ENCODE peak calls at places on chromosomes 11 and 22, in ten cellular contexts. N is CD4-positive, alpha-beta T cell; P is neural crest cell; Y is fibroblast of pulmonary artery; S is BE2C; F is progenitor cell of endocrine pancreas; B is A549; C is GM12865; T is lower lobe of right lung; U is LNCaP clone FGC. Q is an unnamed sample.

GRCh38 chr11:62013266-62014157 is 46.1 kb upstream of the FTH1 start:
- DNase-seq in P (no peak), T (no peak), F (no peak), S (no peak), N (no peak), U (no peak), C (no peak), B (no peak), Y (peak), Q (no peak)

GRCh38 chr22:42688914-42689275 is 31.8 kb downstream of the A4GALT start:
- DNase-seq in S (no peak), U (no peak), N (no peak), B (no peak), Y (no peak), T (no peak), P (no peak), F (no peak), C (no peak), Q (no peak)

GRCh38 chr11:61910473-61911123 is 6.8 kb downstream of the RAB3IL1 start:
- DNase-seq in U (no peak), S (no peak), T (peak), N (no peak), P (no peak), Y (no peak), B (no peak), F (no peak), C (no peak), Q (no peak)

GRCh38 chr11:70159612-70160570 is 43.2 kb upstream of the FADD start:
- DNase-seq in U (no peak), N (no peak), S (no peak), Y (peak), T (no peak), C (no peak), P (no peak), B (peak), F (no peak), Q (no peak)

GRCh38 chr11:65448074-65448417 is 25.4 kb downstream of the NEAT1 start:
- DNase-seq in S (no peak), F (no peak), N (no peak), P (no peak), B (no peak), U (no peak), Y (no peak), C (no peak), T (no peak), Q (no peak)

GRCh38 chr11:60872124-60872951 is 5.0 kb downstream of the ZP1 start:
- DNase-seq in U (no peak), P (no peak), B (no peak), T (peak), N (no peak), Y (peak), S (no peak), F (no peak), C (no peak), Q (no peak)

GRCh38 chr11:122645847-122646246 is 9.7 kb upstream of the UBASH3B start:
- DNase-seq in P (no peak), F (no peak), C (no peak), B (no peak), Y (no peak), T (no peak), S (no peak), N (no peak), U (no peak), Q (no peak)

GRCh38 chr22:30823015-30823370 is 128.3 kb downstream of the OSBP2 start:
- DNase-seq in C (no peak), Y (no peak), P (no peak), U (no peak), T (no peak), B (no peak), N (no peak), F (no peak), S (no peak), Q (no peak)

GRCh38 chr11:80477178-80477577 is 1036.3 kb upstream of the TENM4 start:
- DNase-seq in T (no peak), B (no peak), N (no peak), Y (no peak), S (no peak), P (no peak), U (no peak), C (no peak), F (no peak), Q (no peak)

GRCh38 chr11:37100008-37100407 is 502.0 kb upstream of the RAG2 start:
- DNase-seq in S (no peak), T (no peak), C (no peak), P (no peak), B (no peak), Y (no peak), U (no peak), F (no peak), N (no peak), Q (no peak)

GRCh38 chr11:95768521-95768920 is 21.1 kb downstream of the FAM76B start:
- DNase-seq in F (no peak), Y (no peak), P (no peak), U (no peak), S (no peak), C (no peak), T (no peak), N (no peak), B (no peak), Q (no peak)

GRCh38 chr22:39567135-39567946 is 3.2 kb upstream of the CACNA1I start:
- DNase-seq in T (no peak), U (no peak), P (no peak), F (no peak), S (no peak), Y (no peak), C (peak), B (no peak), N (peak), Q (no peak)

GRCh38 chr11:72951815-72952340 is 137.7 kb downstream of the ATG16L2 start:
- DNase-seq in F (no peak), C (peak), T (no peak), S (no peak), Y (no peak), P (no peak), N (no peak), B (no peak), U (no peak), Q (no peak)

GRCh38 chr11:121634889-121635288 is 182.1 kb upstream of the SORL1-AS1 start:
- DNase-seq in B (no peak), U (no peak), P (no peak), Y (peak), T (no peak), S (no peak), N (no peak), F (no peak), C (no peak), Q (no peak)

GRCh38 chr11:130815921-130816320 is 100.4 kb downstream of the SNX19 start:
- DNase-seq in T (no peak), S (no peak), C (no peak), U (no peak), B (no peak), Y (no peak), F (no peak), N (no peak), P (no peak), Q (no peak)

GRCh38 chr11:113255741-113256140 is 58.6 kb upstream of the TTC12 start:
- DNase-seq in F (no peak), C (no peak), B (no peak), S (no peak), N (no peak), P (no peak), Y (no peak), U (no peak), T (no peak), Q (no peak)

GRCh38 chr11:69752890-69753289 is 22.3 kb downstream of the FGF4 start:
- DNase-seq in Y (no peak), U (no peak), F (no peak), P (no peak), N (no peak), B (no peak), T (no peak), C (no peak), S (no peak), Q (no peak)

GRCh38 chr11:45666648-45667642 is 1.5 kb upstream of the CHST1 start:
- DNase-seq in S (no peak), F (no peak), U (no peak), C (no peak), T (no peak), N (no peak), Y (no peak), P (no peak), B (no peak), Q (no peak)

GRCh38 chr11:77047007-77047927 is 13.1 kb downstream of the B3GNT6 start:
- DNase-seq in U (peak), F (peak), C (peak), B (peak), Y (peak), T (no peak), S (peak), P (peak), N (peak), Q (no peak)

GRCh38 chr11:96246718-96247540 is 96.1 kb downstream of the MAML2 start:
- DNase-seq in U (no peak), F (no peak), N (no peak), B (no peak), Y (no peak), P (no peak), C (no peak), T (no peak), S (no peak), Q (no peak)

GRCh38 chr11:127620660-127621059 is 620.1 kb upstream of the KIRREL3 start:
- DNase-seq in B (no peak), P (no peak), U (no peak), F (no peak), T (no peak), S (no peak), C (no peak), Y (peak), N (no peak), Q (no peak)

GRCh38 chr11:85595285-85595884 is 31.8 kb downstream of the DLG2 start:
- DNase-seq in N (no peak), B (peak), U (peak), F (no peak), Y (peak), P (no peak), C (peak), S (no peak), T (no peak), Q (no peak)

GRCh38 chr11:43923327-43924111 is 18.9 kb upstream of the C11orf96 start:
- DNase-seq in Y (peak), N (no peak), U (no peak), C (no peak), S (peak), B (no peak), F (no peak), P (no peak), T (no peak), Q (no peak)

GRCh38 chr11:26621147-26621546 is 49.1 kb upstream of the MUC15 start:
- DNase-seq in P (no peak), U (no peak), C (no peak), N (no peak), T (no peak), F (no peak), B (peak), S (no peak), Y (peak), Q (no peak)

GRCh38 chr11:122163420-122163819 is 47.4 kb upstream of the BLID start:
- DNase-seq in S (no peak), B (no peak), C (no peak), T (no peak), F (no peak), P (no peak), Y (peak), N (no peak), U (no peak), Q (no peak)

GRCh38 chr11:43269229-43269928 is 42.4 kb upstream of the API5 start:
- DNase-seq in U (no peak), Y (no peak), B (no peak), N (no peak), F (no peak), C (no peak), T (no peak), S (peak), P (no peak), Q (no peak)

GRCh38 chr11:22703040-22703439 is 36.6 kb downstream of the GAS2 start:
- DNase-seq in F (no peak), Y (peak), S (peak), N (no peak), U (peak), P (no peak), B (peak), C (no peak), T (no peak), Q (no peak)

GRCh38 chr22:40764743-40765441 is 54.3 kb downstream of the SLC25A17 start:
- DNase-seq in S (no peak), F (no peak), C (peak), B (no peak), U (no peak), Y (peak), P (no peak), N (peak), T (no peak), Q (no peak)

GRCh38 chr11:57763568-57763967 is 2.0 kb downstream of the CTNND1 start:
- DNase-seq in S (no peak), P (no peak), T (no peak), F (no peak), N (no peak), U (no peak), Y (peak), C (no peak), B (peak), Q (no peak)

GRCh38 chr11:13859986-13860385 is 102.5 kb upstream of the SPON1 start:
- DNase-seq in B (no peak), Y (no peak), T (no peak), C (no peak), U (no peak), N (peak), F (no peak), S (no peak), P (no peak), Q (no peak)

GRCh38 chr11:79440451-79441158 is at the start of gene TENM4:
- DNase-seq in F (peak), P (peak), S (peak), T (peak), Y (peak), N (no peak), C (peak), B (no peak), U (no peak), Q (peak)

GRCh38 chr11:65429724-65430405 is 7.3 kb downstream of the NEAT1 start:
- DNase-seq in T (peak), Y (peak), S (peak), B (no peak), U (no peak), P (no peak), F (no peak), C (peak), N (no peak), Q (no peak)

GRCh38 chr11:73280606-73281005 is 8.5 kb downstream of the P2RY6 start:
- DNase-seq in B (no peak), U (no peak), P (no peak), T (no peak), N (no peak), Y (no peak), F (no peak), C (no peak), S (no peak), Q (no peak)

GRCh38 chr11:94746721-94747120 is 21.4 kb upstream of the AMOTL1 start:
- DNase-seq in F (no peak), T (no peak), S (no peak), Y (no peak), C (no peak), U (peak), B (peak), N (no peak), P (no peak), Q (no peak)

GRCh38 chr11:72001834-72002591 is 3.3 kb downstream of the IL18BP start:
- DNase-seq in F (no peak), C (no peak), Y (no peak), S (no peak), P (no peak), N (no peak), B (no peak), U (no peak), T (no peak), Q (no peak)

GRCh38 chr22:42214625-42215415 is 55.6 kb downstream of the TCF20 start:
- DNase-seq in C (no peak), B (no peak), S (peak), F (no peak), N (no peak), Y (no peak), U (no peak), T (no peak), P (no peak), Q (no peak)

GRCh38 chr22:19235874-19236273 is 55.6 kb downstream of the CLTCL1 start:
- DNase-seq in C (no peak), S (no peak), Y (no peak), P (no peak), F (no peak), N (no peak), T (no peak), U (no peak), B (no peak), Q (no peak)

GRCh38 chr11:117885777-117886176 is 9.3 kb upstream of the FXYD6 start:
- DNase-seq in S (peak), F (no peak), N (no peak), Y (peak), U (no peak), C (no peak), T (no peak), B (no peak), P (no peak), Q (no peak)

GRCh38 chr11:103920449-103920848 is 116.0 kb upstream of the DDI1 start:
- DNase-seq in T (no peak), U (no peak), P (no peak), S (no peak), F (no peak), B (no peak), C (peak), Y (no peak), N (no peak), Q (no peak)

GRCh38 chr11:103924166-103925013 is 112.0 kb upstream of the DDI1 start:
- DNase-seq in P (no peak), T (no peak), U (no peak), Y (no peak), N (no peak), B (no peak), F (no peak), C (no peak), S (no peak), Q (no peak)

GRCh38 chr11:103923473-103923931 is 112.9 kb upstream of the DDI1 start:
- DNase-seq in C (no peak), T (no peak), S (no peak), Y (no peak), F (no peak), B (peak), N (no peak), P (no peak), U (no peak), Q (no peak)

DNA sequence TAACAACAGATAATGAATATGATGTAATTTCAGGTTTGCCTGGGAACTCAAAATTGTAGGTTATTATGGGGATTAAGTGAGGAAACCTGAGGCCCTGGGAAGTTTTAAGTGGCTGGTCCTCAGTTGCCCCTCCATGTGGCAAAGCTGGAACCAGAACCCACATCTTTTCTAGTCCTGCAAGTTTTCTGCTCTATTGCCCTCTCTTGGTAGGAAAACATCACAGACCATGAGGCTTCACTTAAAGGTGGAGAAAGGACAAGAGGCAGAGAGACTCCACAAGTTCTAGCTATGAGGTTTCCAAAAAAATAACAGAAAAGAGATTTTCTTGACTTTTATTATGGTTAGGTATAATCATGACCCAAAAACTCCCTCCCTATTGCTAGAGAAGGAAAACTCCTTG is 115.5 kb upstream of the DDI1 start:
- DNase-seq in T (no peak), Y (no peak), B (no peak), P (no peak), C (no peak), N (no peak), F (no peak), U (no peak), S (no peak), Q (no peak)
- TF ChIP-seq CTCF in T (no peak), Y (no peak), B (no peak), P (no peak), C (no peak), N (no peak), F (no peak), U (no peak), S (peak), Q (no peak)

GRCh38 chr22:26170112-26170492 is 840 bp downstream of the SEZ6L start:
- DNase-seq in Y (no peak), S (peak), C (no peak), B (no peak), U (no peak), P (no peak), F (no peak), N (no peak), T (no peak), Q (no peak)

GRCh38 chr22:26169312-26170111 is at the start of gene SEZ6L:
- DNase-seq in F (peak), P (peak), B (no peak), Y (no peak), C (peak), U (no peak), N (no peak), S (peak), T (peak), Q (peak)

GRCh38 chr22:26170795-26171194 is 1.5 kb downstream of the SEZ6L start:
- DNase-seq in T (no peak), F (peak), U (no peak), N (no peak), P (peak), C (no peak), S (peak), Y (no peak), B (no peak), Q (no peak)

GRCh38 chr22:26172389-26172990 is 3.2 kb downstream of the SEZ6L start:
- DNase-seq in C (peak), B (peak), F (peak), U (no peak), T (no peak), S (peak), P (peak), N (no peak), Y (peak), Q (peak)

GRCh38 chr22:26174280-26174679 is 5.0 kb downstream of the SEZ6L start:
- DNase-seq in N (no peak), C (no peak), T (no peak), F (no peak), Y (no peak), S (peak), P (no peak), U (no peak), B (peak), Q (no peak)
- TF ChIP-seq CTCF in N (no peak), C (no peak), T (no peak), F (peak), Y (no peak), S (peak), P (peak), U (peak), B (no peak), Q (peak)

GRCh38 chr11:68213555-68214172 is 568 bp upstream of the KMT5B start:
- DNase-seq in S (peak), Y (peak), U (peak), T (peak), B (peak), P (peak), C (peak), N (peak), F (peak), Q (peak)
- TF ChIP-seq CTCF in S (no peak), Y (no peak), U (no peak), T (no peak), B (no peak), P (peak), C (no peak), N (no peak), F (no peak), Q (no peak)

GRCh38 chr11:106974831-106975230 is 43.4 kb downstream of the GUCY1A2 start:
- DNase-seq in P (no peak), U (no peak), S (no peak), C (no peak), T (no peak), N (no peak), F (no peak), Y (peak), B (no peak), Q (no peak)
- TF ChIP-seq CTCF in P (no peak), U (no peak), S (no peak), C (no peak), T (no peak), N (no peak), F (no peak), Y (peak), B (no peak), Q (peak)

GRCh38 chr11:102734650-102735049 is 9.9 kb upstream of the MMP8 start:
- DNase-seq in P (no peak), N (no peak), T (no peak), B (no peak), Y (no peak), C (no peak), U (no peak), S (no peak), F (no peak), Q (no peak)
- TF ChIP-seq CTCF in P (no peak), N (no peak), T (no peak), B (no peak), Y (no peak), C (no peak), U (no peak), S (no peak), F (no peak), Q (no peak)

DNA sequence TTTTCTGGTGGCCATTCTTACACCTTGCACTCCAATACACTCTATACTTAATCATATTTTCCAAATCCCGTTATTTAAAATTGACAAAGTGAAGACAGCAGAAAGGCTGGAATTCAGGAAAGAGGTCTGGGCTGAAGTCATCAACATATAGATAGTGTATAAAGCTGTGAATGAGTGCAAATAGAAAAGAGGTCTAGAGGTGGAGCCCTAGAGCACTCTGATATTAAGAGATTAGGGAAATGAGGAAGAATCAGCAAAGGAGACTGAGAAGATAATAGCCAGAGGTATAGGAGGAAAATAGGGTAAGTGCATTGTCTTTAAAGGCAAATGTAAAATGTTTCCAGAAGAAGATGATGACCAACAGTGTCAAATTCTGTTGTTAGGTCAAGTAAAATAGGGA is 7.9 kb downstream of the CTR9 start:
- DNase-seq in Y (no peak), C (no peak), S (no peak), T (no peak), P (no peak), N (no peak), U (no peak), F (no peak), B (no peak), Q (no peak)
- TF ChIP-seq CTCF in Y (peak), C (no peak), S (peak), T (no peak), P (peak), N (no peak), U (peak), F (no peak), B (peak), Q (peak)

Q was measured in D721Med.